ENCODE peak calls at places on chromosomes 12 and 14, in five cellular contexts. A is foreskin fibroblast, U is GM23338, Y is A549, H is fibroblast of pulmonary artery. B is an unnamed sample.

GRCh38 chr14:91573894-91574837 is 64.1 kb upstream of the PPP4R3A start:
- DNase-seq in A (peak), U (peak), Y (peak), H (peak), B (peak)

GRCh38 chr12:112011685-112012084 is 1.3 kb downstream of the TMEM116 start:
- DNase-seq in A (no peak), U (no peak), Y (no peak), H (no peak), B (no peak)

GRCh38 chr14:63551338-63551737 is 8.2 kb upstream of the PPP2R5E start:
- DNase-seq in A (peak), U (no peak), Y (no peak), H (peak), B (peak)

GRCh38 chr14:104148433-104149277 is 10.3 kb downstream of the KIF26A start:
- DNase-seq in A (no peak), U (peak), Y (no peak), H (no peak), B (peak)

GRCh38 chr14:92696356-92696755 is 52.1 kb downstream of the LGMN start:
- DNase-seq in A (no peak), U (no peak), Y (no peak), H (no peak), B (no peak)

GRCh38 chr12:122753213-122753571 is 568 bp downstream of the DENR start:
- DNase-seq in A (peak), U (no peak), Y (no peak), H (no peak), B (no peak)

GRCh38 chr14:101583006-101583708 is 21.9 kb downstream of the DIO3 start:
- DNase-seq in A (no peak), U (no peak), Y (no peak), H (no peak), B (no peak)

GRCh38 chr12:27460471-27460978 is 14.0 kb downstream of the SMCO2 start:
- DNase-seq in A (no peak), U (no peak), Y (no peak), H (peak), B (no peak)

GRCh38 chr12:47707905-47708543 is 2.2 kb upstream of the RPAP3 start:
- DNase-seq in A (no peak), U (no peak), Y (no peak), H (no peak), B (no peak)

GRCh38 chr12:37666069-37666781 is 650.3 kb upstream of the ALG10B start:
- DNase-seq in A (no peak), U (no peak), Y (no peak), H (no peak), B (no peak)

GRCh38 chr12:128763395-128763794 is 60.4 kb downstream of the SLC15A4 start:
- DNase-seq in A (no peak), U (no peak), Y (no peak), H (no peak), B (no peak)

GRCh38 chr14:22898302-22898894 is 15.4 kb downstream of the REM2 start:
- DNase-seq in A (peak), U (no peak), Y (no peak), H (peak), B (no peak)

GRCh38 chr12:65139389-65139788 is 18.3 kb upstream of the WIF1 start:
- DNase-seq in A (no peak), U (no peak), Y (no peak), H (no peak), B (no peak)

GRCh38 chr12:100225491-100225890 is 24.9 kb downstream of the ACTR6 start:
- DNase-seq in A (no peak), U (no peak), Y (no peak), H (no peak), B (no peak)

GRCh38 chr12:69389836-69390235 is 30.3 kb downstream of the YEATS4 start:
- DNase-seq in A (peak), U (no peak), Y (no peak), H (peak), B (no peak)

GRCh38 chr12:71556881-71557280 is 106.8 kb downstream of the ZFC3H1 start:
- DNase-seq in A (peak), U (peak), Y (peak), H (peak), B (no peak)

GRCh38 chr12:18224745-18225144 is 36.6 kb upstream of the PIK3C2G start:
- DNase-seq in A (peak), U (peak), Y (peak), H (peak), B (peak)

GRCh38 chr12:13941258-13942249 is 39.8 kb downstream of the GRIN2B start:
- DNase-seq in A (no peak), U (peak), Y (peak), H (peak), B (peak)

GRCh38 chr14:92531151-92531873 is 17.7 kb downstream of the RIN3 start:
- DNase-seq in A (no peak), U (no peak), Y (no peak), H (no peak), B (no peak)

GRCh38 chr14:61475316-61475715 is 153.9 kb downstream of the PRKCH start:
- DNase-seq in A (peak), U (peak), Y (peak), H (peak), B (peak)

GRCh38 chr14:91835920-91836843 is 31.2 kb downstream of the TC2N start:
- DNase-seq in A (peak), U (peak), Y (peak), H (no peak), B (peak)

GRCh38 chr12:57740656-57741412 is 2.3 kb upstream of the AGAP2 start:
- DNase-seq in A (no peak), U (no peak), Y (no peak), H (no peak), B (no peak)

GRCh38 chr12:11836282-11836963 is 186.9 kb downstream of the ETV6 start:
- DNase-seq in A (no peak), U (no peak), Y (no peak), H (no peak), B (peak)

GRCh38 chr14:79279645-79280399 is 931.5 kb downstream of the DIO2 start:
- DNase-seq in A (peak), U (peak), Y (no peak), H (no peak), B (peak)

GRCh38 chr12:78018939-78019338 is 188.2 kb downstream of the NAV3 start:
- DNase-seq in A (no peak), U (no peak), Y (no peak), H (peak), B (no peak)

GRCh38 chr12:65649126-65649525 is 175.2 kb upstream of the HMGA2 start:
- DNase-seq in A (peak), U (no peak), Y (peak), H (peak), B (no peak)

GRCh38 chr14:92883066-92883465 is 39.9 kb upstream of the CHGA start:
- DNase-seq in A (no peak), U (no peak), Y (no peak), H (no peak), B (no peak)

GRCh38 chr14:100393362-100393761 is 70.2 kb downstream of the SLC25A47 start:
- DNase-seq in A (no peak), U (no peak), Y (no peak), H (no peak), B (no peak)

GRCh38 chr14:38042356-38042755 is 165.3 kb upstream of the SSTR1 start:
- DNase-seq in A (peak), U (peak), Y (no peak), H (peak), B (no peak)

GRCh38 chr14:30679032-30679431 is 56.9 kb downstream of the SCFD1 start:
- DNase-seq in A (no peak), U (no peak), Y (no peak), H (no peak), B (no peak)

GRCh38 chr12:115216300-115216699 is 532.3 kb upstream of the TBX3 start:
- DNase-seq in A (no peak), U (no peak), Y (no peak), H (no peak), B (no peak)

GRCh38 chr14:35959835-35960234 is 133.7 kb downstream of the BRMS1L start:
- DNase-seq in A (no peak), U (no peak), Y (no peak), H (no peak), B (no peak)

GRCh38 chr12:25263594-25263993 is 12.9 kb upstream of the KRAS start:
- DNase-seq in A (no peak), U (no peak), Y (no peak), H (no peak), B (no peak)

GRCh38 chr12:106140223-106140986 is 1.7 kb upstream of the NUAK1 start:
- DNase-seq in A (no peak), U (no peak), Y (no peak), H (no peak), B (peak)
- H3K4me3 ChIP-seq in A (peak), U (peak), Y (peak), H (peak), B (peak)

DNA sequence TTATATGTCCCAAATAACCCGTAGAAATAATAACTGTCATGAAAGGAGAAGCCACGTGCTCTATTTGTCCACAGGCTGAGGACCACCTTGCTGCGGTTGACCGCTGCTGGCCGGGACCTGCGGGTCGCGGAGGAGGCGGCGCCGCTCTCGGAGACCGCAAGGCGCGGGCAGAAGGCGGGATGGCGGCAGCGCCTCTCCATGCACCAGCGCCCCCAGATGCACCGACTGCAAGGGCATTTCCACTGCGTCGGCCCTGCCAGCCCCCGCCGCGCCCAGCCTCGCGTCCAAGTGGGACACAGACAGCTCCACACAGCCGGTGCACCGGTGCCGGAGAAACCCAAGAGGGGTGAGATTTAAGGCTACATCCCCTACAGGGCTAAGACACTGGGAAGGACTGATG is 21.0 kb downstream of the RPGRIP1 start:
- DNase-seq in A (peak), U (peak), Y (no peak), H (no peak), B (peak)
- H3K4me3 ChIP-seq in A (no peak), U (peak), Y (no peak), H (no peak), B (peak)

GRCh38 chr12:132924356-132924755 is 31.8 kb downstream of the ZNF605 start:
- DNase-seq in A (no peak), U (no peak), Y (no peak), H (no peak), B (no peak)
- H3K4me3 ChIP-seq in A (no peak), U (no peak), Y (no peak), H (no peak), B (no peak)

GRCh38 chr14:70886421-70887206 is 20.6 kb upstream of the PCNX1 start:
- DNase-seq in A (no peak), U (no peak), Y (no peak), H (no peak), B (no peak)
- H3K4me3 ChIP-seq in A (no peak), U (no peak), Y (no peak), H (no peak), B (no peak)

DNA sequence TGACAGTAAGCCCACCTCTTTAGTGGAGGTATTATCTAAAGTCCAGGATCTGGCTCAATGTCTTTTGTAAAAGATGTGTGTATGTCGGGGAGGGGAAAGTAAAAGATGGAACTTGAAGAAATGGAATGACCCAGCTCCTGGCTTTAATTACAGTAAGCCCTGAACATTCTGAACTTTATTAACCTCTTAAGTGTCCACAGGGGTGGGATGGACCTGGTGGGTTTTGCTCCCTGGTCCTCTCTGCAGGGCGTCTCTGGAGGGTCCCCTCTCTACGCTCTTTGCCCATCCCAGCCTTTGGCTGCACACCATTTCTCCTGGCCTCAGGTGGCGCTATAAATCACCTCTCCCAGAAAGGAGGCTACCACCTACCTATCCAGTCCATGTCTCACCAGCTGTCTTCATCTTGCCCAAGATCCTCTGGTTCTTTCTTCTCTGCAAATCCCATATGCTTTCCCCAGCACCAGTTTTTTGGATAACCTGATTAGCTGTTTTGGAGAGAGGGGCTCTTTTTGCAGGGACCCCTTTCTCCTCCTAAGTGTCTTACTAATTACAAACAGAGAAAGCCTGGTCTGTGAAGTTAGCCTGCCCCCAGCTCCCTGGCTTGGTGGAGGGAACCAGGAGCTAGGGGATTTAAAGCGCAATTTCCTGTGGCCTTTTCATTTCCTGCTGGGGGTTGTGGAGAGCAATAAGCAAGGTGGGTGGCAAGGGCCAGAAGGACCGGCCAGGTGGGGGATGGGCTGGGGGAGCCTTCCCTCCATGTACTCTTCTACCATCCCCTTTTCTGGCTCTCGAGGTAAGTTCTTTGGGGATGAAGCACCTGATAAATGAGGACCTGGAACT is 3.9 kb upstream of the CISTR start:
- DNase-seq in A (no peak), U (peak), Y (no peak), H (no peak), B (peak)
- H3K4me3 ChIP-seq in A (no peak), U (peak), Y (no peak), H (no peak), B (no peak)

DNA sequence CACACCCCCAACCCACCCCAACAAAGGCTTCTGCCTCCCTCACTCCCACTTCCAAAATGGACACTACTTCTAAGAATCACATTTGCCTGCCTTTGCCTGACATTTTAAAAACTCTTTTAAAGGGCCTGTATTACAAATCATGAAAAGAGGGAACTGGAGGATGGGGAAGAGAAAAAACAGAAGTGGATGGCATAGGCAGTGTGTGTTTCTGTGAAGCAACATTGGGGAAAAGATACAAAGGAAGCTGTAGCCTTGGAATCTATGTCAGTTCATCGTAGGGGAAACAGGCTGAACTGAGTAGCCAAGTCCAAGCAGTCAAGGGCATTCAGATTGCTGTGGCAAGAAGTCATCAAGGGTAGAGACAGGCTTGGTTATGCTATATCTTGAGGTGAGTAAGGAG is 273.9 kb downstream of the BTG1 start:
- DNase-seq in A (no peak), U (no peak), Y (no peak), H (no peak), B (no peak)
- H3K4me3 ChIP-seq in A (no peak), U (no peak), Y (no peak), H (no peak), B (no peak)

GRCh38 chr12:67826946-67827719 is 162.1 kb upstream of the IFNG-AS1 start:
- DNase-seq in A (peak), U (no peak), Y (no peak), H (peak), B (no peak)
- H3K4me3 ChIP-seq in A (peak), U (no peak), Y (no peak), H (peak), B (no peak)

GRCh38 chr12:113889806-113890581 is 76.1 kb downstream of the RBM19 start:
- DNase-seq in A (peak), U (peak), Y (no peak), H (no peak), B (no peak)
- H3K4me3 ChIP-seq in A (peak), U (no peak), Y (no peak), H (no peak), B (no peak)

B was measured in H7.